ENCODE peak calls at places on chromosomes 3 and 15, in six cellular contexts. Z is lower leg skin; H is GM23248; P is naive thymus-derived CD4-positive, alpha-beta T cell; O is NCI-H1092; T is HT1080. N is an unnamed sample.

GRCh38 chr3:8604988-8605387 is 39.6 kb downstream of the SSUH2 start:
- DNase-seq in P (no peak), Z (no peak), H (no peak), O (no peak), T (no peak), N (no peak)

GRCh38 chr15:98952381-98952803 is 55.2 kb downstream of the PGPEP1L start:
- DNase-seq in P (no peak), T (no peak), O (no peak), H (no peak), Z (no peak), N (no peak)

GRCh38 chr3:39814007-39814406 is 4.6 kb downstream of the MYRIP start:
- DNase-seq in P (no peak), O (no peak), T (peak; percentile 35), H (peak; percentile 16), Z (no peak), N (no peak)

GRCh38 chr15:79168922-79169322 is 78.3 kb upstream of the RASGRF1 start:
- DNase-seq in H (peak; percentile 62), P (no peak), T (peak; percentile 47), Z (no peak), O (peak; percentile 19), N (no peak)

GRCh38 chr3:108090701-108091497 is at the start of gene CD47:
- DNase-seq in P (peak; percentile 98), T (peak; percentile 85), H (peak; percentile 93), O (peak; percentile 78), Z (peak; percentile 91), N (peak; percentile 85)

GRCh38 chr3:10563396-10563795 is 58.0 kb upstream of the ATP2B2 start:
- DNase-seq in H (no peak), T (no peak), Z (no peak), O (no peak), P (no peak), N (no peak)

GRCh38 chr3:120568198-120568523 is 28.0 kb upstream of the NDUFB4 start:
- DNase-seq in H (no peak), O (no peak), Z (no peak), T (no peak), P (no peak), N (no peak)

GRCh38 chr3:61699622-61700021 is 138.3 kb downstream of the PTPRG start:
- DNase-seq in O (no peak), P (no peak), Z (no peak), T (no peak), H (no peak), N (no peak)

GRCh38 chr3:129323651-129324294 is 45.1 kb downstream of the HMCES start:
- DNase-seq in Z (no peak), T (no peak), P (no peak), H (peak; percentile 31), O (no peak), N (no peak)

GRCh38 chr3:159263750-159264561 is 462.1 kb downstream of the MFSD1 start:
- DNase-seq in H (peak; percentile 73), Z (no peak), P (no peak), T (peak; percentile 58), O (no peak), N (peak; percentile 29)

GRCh38 chr3:12460132-12460531 is 24.1 kb upstream of the TSEN2 start:
- DNase-seq in H (no peak), P (no peak), Z (no peak), O (no peak), T (no peak), N (no peak)

GRCh38 chr3:139447486-139447885 is 28.8 kb downstream of the RBP2 start:
- DNase-seq in H (no peak), O (no peak), P (no peak), T (no peak), Z (no peak), N (no peak)

GRCh38 chr3:188365978-188366698 is 212.2 kb downstream of the LPP start:
- DNase-seq in Z (no peak), T (no peak), P (no peak), H (no peak), O (no peak), N (no peak)

GRCh38 chr3:8001307-8001706 is 500.3 kb upstream of the LMCD1 start:
- DNase-seq in H (no peak), Z (no peak), P (no peak), T (no peak), O (no peak), N (no peak)

GRCh38 chr3:179526989-179527391 is 35.7 kb upstream of the ACTL6A start:
- DNase-seq in P (no peak), O (peak; percentile 1), Z (peak; percentile 36), T (peak; percentile 83), H (peak; percentile 77), N (no peak)

GRCh38 chr15:63715818-63716217 is 117.9 kb downstream of the HERC1 start:
- DNase-seq in T (peak; percentile 3), P (no peak), Z (no peak), H (peak; percentile 39), O (no peak), N (no peak)

GRCh38 chr3:178785961-178786360 is 249.7 kb downstream of the KCNMB2 start:
- DNase-seq in T (peak; percentile 75), P (no peak), O (no peak), H (no peak), Z (no peak), N (no peak)

GRCh38 chr15:35693887-35694286 is 147.9 kb upstream of the DPH6 start:
- DNase-seq in P (no peak), O (no peak), T (no peak), H (no peak), Z (no peak), N (no peak)

GRCh38 chr3:99394831-99395733 is 243.3 kb upstream of the COL8A1 start:
- DNase-seq in T (peak; percentile 78), O (no peak), Z (no peak), P (no peak), H (peak; percentile 85), N (no peak)

GRCh38 chr15:76032046-76032445 is 19.8 kb upstream of the NRG4 start:
- DNase-seq in O (no peak), P (no peak), Z (no peak), T (no peak), H (no peak), N (no peak)

GRCh38 chr3:25043181-25043580 is 384.9 kb upstream of the RARB start:
- DNase-seq in P (no peak), H (no peak), Z (no peak), T (no peak), O (no peak), N (no peak)

GRCh38 chr15:65805019-65805738 is 13.1 kb upstream of the DENND4A start:
- DNase-seq in Z (no peak), P (no peak), H (no peak), O (no peak), T (no peak), N (no peak)

N was measured in NCI-H2107.